ENCODE peak calls at places on chromosomes 13 and 19, in five cellular contexts. F is CD8-positive, alpha-beta T cell; E is heart right ventricle; K is WERI-Rb-1; W is uterus. U is an unnamed sample. For H3K36me3 and H3K27me3, the result is how much of the 10 kb centered on the place peaks cover.

GRCh38 chr19:28859811-28860210 is 353.1 kb downstream of the UQCRFS1 start:
- DNase-seq in F (no peak), E (no peak), K (no peak), W (no peak), U (no peak)

GRCh38 chr19:17125052-17125727 is 49.6 kb downstream of the MYO9B start:
- DNase-seq in F (peak), E (no peak), K (peak), W (no peak), U (no peak)

GRCh38 chr13:34025746-34026145 is 207.8 kb downstream of the RFC3 start:
- DNase-seq in F (no peak), E (no peak), K (no peak), W (no peak), U (no peak)

GRCh38 chr13:56561327-56561726 is 579.4 kb upstream of the PRR20A start:
- DNase-seq in F (no peak), E (no peak), K (no peak), W (no peak), U (peak)

GRCh38 chr19:44575116-44575700 is 38.2 kb upstream of the IGSF23 start:
- DNase-seq in F (no peak), E (no peak), K (no peak), W (no peak), U (no peak)

GRCh38 chr13:37775871-37776270 is 93.7 kb downstream of the TRPC4 start:
- DNase-seq in F (no peak), E (no peak), K (no peak), W (no peak), U (no peak)

GRCh38 chr13:79289557-79289956 is 116.5 kb downstream of the RBM26 start:
- DNase-seq in F (no peak), E (no peak), K (no peak), W (no peak), U (no peak)

GRCh38 chr13:103931396-103931795 is 865.2 kb upstream of the SLC10A2 start:
- DNase-seq in F (no peak), E (no peak), K (no peak), W (no peak), U (no peak)

GRCh38 chr13:24270639-24271131 is 38.7 kb upstream of the C1QTNF9 start:
- DNase-seq in F (peak), E (peak), K (no peak), W (peak), U (no peak)

GRCh38 chr13:36885901-36886300 is 34.1 kb downstream of the SMAD9 start:
- DNase-seq in F (no peak), E (no peak), K (peak), W (no peak), U (no peak)

GRCh38 chr13:30257433-30258099 is 49.8 kb downstream of the KATNAL1 start:
- DNase-seq in F (no peak), E (peak), K (no peak), W (no peak), U (peak)

GRCh38 chr19:21751379-21751778 is 16.0 kb downstream of the ZNF100 start:
- DNase-seq in F (no peak), E (no peak), K (no peak), W (no peak), U (no peak)

GRCh38 chr13:59734393-59734792 is 429.3 kb downstream of the DIAPH3 start:
- DNase-seq in F (no peak), E (no peak), K (peak), W (no peak), U (no peak)

GRCh38 chr19:4740092-4740491 is 16.4 kb upstream of the DPP9 start:
- DNase-seq in F (no peak), E (no peak), K (no peak), W (no peak), U (no peak)

GRCh38 chr13:33548065-33548464 is 262.5 kb upstream of the STARD13 start:
- DNase-seq in F (no peak), E (no peak), K (no peak), W (no peak), U (no peak)

GRCh38 chr19:34990578-34991192 is 9.4 kb upstream of the GRAMD1A start:
- DNase-seq in F (no peak), E (no peak), K (no peak), W (no peak), U (no peak)

GRCh38 chr13:49366841-49367240 is 77.0 kb downstream of the CAB39L start:
- DNase-seq in F (no peak), E (no peak), K (no peak), W (no peak), U (no peak)

GRCh38 chr13:88107486-88108044 is 436.4 kb downstream of the SLITRK5 start:
- DNase-seq in F (no peak), E (no peak), K (no peak), W (no peak), U (no peak)

GRCh38 chr19:4401482-4402170 is 814 bp upstream of the CHAF1A start:
- DNase-seq in F (no peak), E (no peak), K (no peak), W (no peak), U (no peak)

GRCh38 chr19:49850487-49851342 is at the start of gene PTOV1:
- DNase-seq in F (peak), E (peak), K (peak), W (peak), U (peak)

GRCh38 chr19:47755762-47756626 is 10.6 kb downstream of the NOP53 start:
- DNase-seq in F (no peak), E (no peak), K (no peak), W (no peak), U (peak)

GRCh38 chr19:47752440-47753211 is 7.3 kb downstream of the NOP53 start:
- DNase-seq in F (no peak), E (no peak), K (no peak), W (no peak), U (peak)

GRCh38 chr19:47755065-47755761 is 9.9 kb downstream of the NOP53 start:
- DNase-seq in F (no peak), E (no peak), K (no peak), W (no peak), U (peak)

GRCh38 chr19:47756627-47756929 is 11.2 kb downstream of the NOP53 start:
- DNase-seq in F (no peak), E (no peak), K (no peak), W (no peak), U (peak)

DNA sequence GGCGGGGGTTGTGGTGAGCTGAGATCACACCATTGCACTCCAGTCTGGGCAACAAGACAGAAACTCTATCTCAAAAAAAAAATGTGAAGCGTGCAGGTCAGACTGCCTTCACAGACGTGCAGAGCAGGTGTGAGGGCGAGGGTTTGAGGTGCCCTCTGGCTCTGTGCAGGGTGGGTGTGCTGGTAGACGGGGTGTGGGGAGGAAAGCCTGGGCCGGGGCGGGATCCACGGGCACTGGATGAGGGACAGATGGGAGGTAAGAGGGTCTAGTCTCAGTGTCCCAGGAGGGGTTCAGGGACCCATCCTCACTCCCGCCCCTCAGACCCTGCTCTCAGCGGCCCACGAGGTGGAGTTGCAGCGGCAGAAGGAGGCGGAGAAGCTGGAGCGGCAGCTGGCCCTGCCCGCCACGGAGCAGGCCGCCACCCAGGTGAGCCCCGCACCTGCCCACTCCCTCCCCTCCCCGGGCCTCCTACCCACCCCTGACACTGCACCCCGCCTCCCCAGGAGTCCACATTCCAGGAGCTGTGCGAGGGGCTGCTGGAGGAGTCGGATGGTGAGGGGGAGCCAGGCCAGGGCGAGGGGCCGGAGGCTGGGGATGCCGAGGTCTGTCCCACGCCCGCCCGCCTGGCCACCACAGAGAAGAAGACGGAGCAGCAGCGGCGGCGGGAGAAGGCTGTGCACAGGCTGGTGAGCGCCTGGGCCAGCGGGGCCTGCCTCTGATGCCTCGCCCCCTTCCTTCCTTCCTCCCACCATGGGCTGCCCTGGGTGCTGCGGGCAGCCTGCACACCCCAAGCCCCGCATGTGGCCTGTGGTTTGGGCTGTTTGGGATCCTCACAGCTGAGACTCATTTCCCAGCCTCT is 9.1 kb downstream of the NOP53 start:
- DNase-seq in F (no peak), E (no peak), K (no peak), W (no peak), U (peak)
- H3K36me3 ChIP-seq in F (half or more), E (under half), K (half or more), W (under half), U (under half)

DNA sequence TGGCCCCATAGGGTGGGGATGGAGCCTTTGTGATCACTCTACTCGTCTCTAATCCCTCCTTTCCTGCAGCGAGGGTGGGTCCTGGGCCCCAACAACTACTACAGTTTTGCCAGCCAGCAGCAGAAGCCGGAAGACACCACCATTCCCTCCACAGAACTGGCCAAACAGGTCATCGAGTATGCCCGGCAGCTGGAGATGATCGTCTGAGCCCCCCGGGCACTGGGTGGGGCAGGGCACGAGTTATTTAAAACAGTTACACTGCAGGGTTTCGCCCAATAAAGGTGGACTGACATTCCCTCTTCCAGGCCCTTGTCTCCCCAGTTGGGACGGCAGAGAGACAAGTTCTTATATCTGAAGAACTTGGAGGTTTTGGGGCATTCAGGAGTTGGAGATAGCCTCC is 4.7 kb downstream of the GGN start:
- DNase-seq in F (no peak), E (no peak), K (no peak), W (no peak), U (no peak)
- H3K4me3 ChIP-seq in F (no peak), E (no peak), K (no peak), W (no peak), U (no peak)

GRCh38 chr19:41478171-41478570 is 35.2 kb downstream of the ERICH4 start:
- DNase-seq in F (no peak), E (no peak), K (no peak), W (no peak), U (no peak)
- H3K27me3 ChIP-seq in F (under half), E (under half), K (half or more), W (under half), U (under half)

GRCh38 chr13:98022210-98022609 is 68.7 kb downstream of the IPO5 start:
- DNase-seq in F (no peak), E (peak), K (no peak), W (no peak), U (no peak)
- H3K36me3 ChIP-seq in F (under half), E (under half), K (half or more), W (under half), U (under half)

GRCh38 chr13:19769854-19770253 is 12.9 kb downstream of the PSPC1 start:
- DNase-seq in F (no peak), E (no peak), K (no peak), W (no peak), U (no peak)

GRCh38 chr13:19766637-19767036 is 16.1 kb downstream of the PSPC1 start:
- DNase-seq in F (no peak), E (no peak), K (no peak), W (no peak), U (no peak)

GRCh38 chr13:19772306-19772705 is 10.4 kb downstream of the PSPC1 start:
- DNase-seq in F (no peak), E (no peak), K (no peak), W (no peak), U (no peak)

GRCh38 chr13:19764237-19764636 is 18.5 kb downstream of the PSPC1 start:
- DNase-seq in F (no peak), E (no peak), K (no peak), W (no peak), U (no peak)

GRCh38 chr13:19767966-19768365 is 14.8 kb downstream of the PSPC1 start:
- DNase-seq in F (no peak), E (no peak), K (no peak), W (no peak), U (no peak)
- H3K4me3 ChIP-seq in F (no peak), E (no peak), K (no peak), W (no peak), U (no peak)

U was measured in H7.